ENCODE peak calls at places on chromosome 11, in four cellular contexts. G is upper lobe of left lung, V is heart right ventricle, Z is colonic mucosa. D is an unnamed sample.

GRCh38 chr11:101880208-101880607 is 34.6 kb upstream of the CEP126 start:
- DNase-seq in G (no peak), V (no peak), Z (no peak), D (no peak)

GRCh38 chr11:75014129-75014528 is 25.4 kb downstream of the NEU3 start:
- DNase-seq in G (no peak), V (peak), Z (no peak), D (no peak)

GRCh38 chr11:108002476-108002875 is 6.2 kb upstream of the CUL5 start:
- DNase-seq in G (no peak), V (no peak), Z (no peak), D (no peak)

GRCh38 chr11:73314121-73314948 is 6.3 kb downstream of the ARHGEF17 start:
- DNase-seq in G (peak), V (peak), Z (no peak), D (peak)

GRCh38 chr11:72589802-72590761 is 84.1 kb downstream of the PDE2A start:
- DNase-seq in G (peak), V (peak), Z (no peak), D (peak)

GRCh38 chr11:112928136-112928535 is 33.1 kb upstream of the NCAM1 start:
- DNase-seq in G (no peak), V (no peak), Z (no peak), D (no peak)

GRCh38 chr11:130448416-130449068 is at the start of gene ADAMTS15:
- DNase-seq in G (peak), V (peak), Z (peak), D (peak)

GRCh38 chr11:396511-396947 is 2.5 kb downstream of the PKP3 start:
- DNase-seq in G (no peak), V (no peak), Z (peak), D (peak)

GRCh38 chr11:92511522-92512203 is 287.0 kb downstream of the FAT3 start:
- DNase-seq in G (no peak), V (no peak), Z (no peak), D (no peak)

GRCh38 chr11:33987975-33988580 is 63.5 kb upstream of the CAPRIN1 start:
- DNase-seq in G (peak), V (peak), Z (peak), D (peak)

GRCh38 chr11:44755553-44756505 is 29.1 kb downstream of the TSPAN18 start:
- DNase-seq in G (no peak), V (no peak), Z (no peak), D (no peak)

GRCh38 chr11:131910491-131911387 is 540.3 kb downstream of the NTM start:
- DNase-seq in G (no peak), V (no peak), Z (no peak), D (no peak)

GRCh38 chr11:34481307-34481706 is 32.3 kb downstream of the ELF5 start:
- DNase-seq in G (no peak), V (no peak), Z (no peak), D (no peak)

GRCh38 chr11:130121430-130121978 is 38.1 kb upstream of the ST14 start:
- DNase-seq in G (no peak), V (no peak), Z (no peak), D (no peak)

GRCh38 chr11:12087075-12087775 is 23.2 kb upstream of the MICAL2 start:
- DNase-seq in G (peak), V (no peak), Z (peak), D (no peak)

GRCh38 chr11:64036081-64037026 is 623 bp downstream of the FLRT1 start:
- DNase-seq in G (no peak), V (peak), Z (no peak), D (no peak)

GRCh38 chr11:113114452-113115027 is 153.3 kb downstream of the NCAM1 start:
- DNase-seq in G (peak), V (peak), Z (peak), D (no peak)

GRCh38 chr11:31262761-31263160 is 106.8 kb downstream of the DCDC1 start:
- DNase-seq in G (no peak), V (no peak), Z (no peak), D (no peak)

GRCh38 chr11:12288212-12288933 is 89.0 kb upstream of the PARVA start:
- DNase-seq in G (peak), V (peak), Z (peak), D (peak)

GRCh38 chr11:10984250-10984649 is 126.4 kb upstream of the ZBED5 start:
- DNase-seq in G (no peak), V (no peak), Z (no peak), D (no peak)

GRCh38 chr11:32396991-32397390 is 38.3 kb downstream of the WT1 start:
- DNase-seq in G (no peak), V (no peak), Z (no peak), D (no peak)

GRCh38 chr11:101211407-101211975 is 81.9 kb upstream of the PGR start:
- DNase-seq in G (no peak), V (no peak), Z (no peak), D (no peak)

GRCh38 chr11:80144932-80145612 is 704.2 kb upstream of the TENM4 start:
- DNase-seq in G (no peak), V (no peak), Z (no peak), D (no peak)

GRCh38 chr11:33178443-33179154 is 17.3 kb upstream of the CSTF3 start:
- DNase-seq in G (no peak), V (no peak), Z (no peak), D (no peak)

GRCh38 chr11:128757235-128757711 is 63.4 kb downstream of the FLI1 start:
- DNase-seq in G (peak), V (peak), Z (peak), D (peak)

GRCh38 chr11:105398636-105399035 is 211.2 kb upstream of the GRIA4 start:
- DNase-seq in G (no peak), V (no peak), Z (no peak), D (no peak)

GRCh38 chr11:105823495-105824033 is 198.5 kb downstream of the MSANTD4 start:
- DNase-seq in G (no peak), V (no peak), Z (no peak), D (no peak)

GRCh38 chr11:76210920-76211851 is 4.9 kb upstream of the WNT11 start:
- DNase-seq in G (no peak), V (no peak), Z (peak), D (no peak)

GRCh38 chr11:113131036-113131775 is 170.0 kb downstream of the NCAM1 start:
- DNase-seq in G (no peak), V (no peak), Z (no peak), D (no peak)

GRCh38 chr11:134358853-134359490 is 27.2 kb downstream of the GLB1L2 start:
- DNase-seq in G (no peak), V (no peak), Z (no peak), D (no peak)

GRCh38 chr11:134361661-134362060 is 29.9 kb downstream of the GLB1L2 start:
- DNase-seq in G (no peak), V (no peak), Z (no peak), D (no peak)

GRCh38 chr11:134359646-134360045 is 27.9 kb downstream of the GLB1L2 start:
- DNase-seq in G (no peak), V (no peak), Z (no peak), D (no peak)

GRCh38 chr11:134361241-134361640 is 29.5 kb downstream of the GLB1L2 start:
- DNase-seq in G (no peak), V (no peak), Z (no peak), D (no peak)

DNA sequence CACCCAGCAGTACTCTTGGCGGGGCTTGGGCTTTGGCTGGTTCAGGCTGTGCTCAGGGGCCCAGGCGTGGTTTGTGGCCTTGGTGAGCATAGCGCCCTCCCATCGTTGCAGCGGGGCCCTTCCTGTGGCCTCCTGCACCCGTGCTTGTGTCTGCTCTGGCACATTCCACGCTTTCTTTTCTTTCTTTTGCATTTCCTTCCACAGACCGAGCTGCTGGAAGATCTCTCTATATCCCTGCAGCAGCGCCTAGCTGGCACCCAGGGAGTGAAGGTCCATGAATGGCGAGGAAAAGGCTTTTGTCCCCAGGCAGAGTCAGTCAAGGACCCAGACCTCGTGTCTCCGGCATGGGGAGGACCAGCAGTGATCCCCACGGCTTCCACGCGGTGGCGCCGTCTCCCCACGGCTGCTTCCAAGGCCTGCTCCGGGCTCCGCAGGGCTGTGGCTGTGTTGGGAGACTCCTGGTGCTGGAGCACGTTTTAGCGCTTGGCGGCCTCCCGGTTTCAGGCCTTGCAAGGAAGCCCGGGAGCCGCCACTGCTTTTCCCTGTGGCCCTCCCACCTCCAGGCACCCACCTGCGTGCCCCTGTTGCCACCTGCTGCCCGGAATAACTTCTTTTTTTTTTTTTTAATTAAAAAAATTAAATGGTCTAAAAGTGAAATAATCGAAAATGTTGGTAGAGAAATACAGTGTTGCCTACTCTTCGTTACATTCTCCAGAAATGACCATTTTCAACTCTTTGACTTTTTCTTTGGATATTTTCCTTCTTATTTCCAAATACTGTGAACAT is 28.5 kb downstream of the GLB1L2 start:
- DNase-seq in G (peak), V (peak), Z (peak), D (peak)
- TF ChIP-seq CTCF in G (peak), V (peak), Z (peak), D (peak)

DNA sequence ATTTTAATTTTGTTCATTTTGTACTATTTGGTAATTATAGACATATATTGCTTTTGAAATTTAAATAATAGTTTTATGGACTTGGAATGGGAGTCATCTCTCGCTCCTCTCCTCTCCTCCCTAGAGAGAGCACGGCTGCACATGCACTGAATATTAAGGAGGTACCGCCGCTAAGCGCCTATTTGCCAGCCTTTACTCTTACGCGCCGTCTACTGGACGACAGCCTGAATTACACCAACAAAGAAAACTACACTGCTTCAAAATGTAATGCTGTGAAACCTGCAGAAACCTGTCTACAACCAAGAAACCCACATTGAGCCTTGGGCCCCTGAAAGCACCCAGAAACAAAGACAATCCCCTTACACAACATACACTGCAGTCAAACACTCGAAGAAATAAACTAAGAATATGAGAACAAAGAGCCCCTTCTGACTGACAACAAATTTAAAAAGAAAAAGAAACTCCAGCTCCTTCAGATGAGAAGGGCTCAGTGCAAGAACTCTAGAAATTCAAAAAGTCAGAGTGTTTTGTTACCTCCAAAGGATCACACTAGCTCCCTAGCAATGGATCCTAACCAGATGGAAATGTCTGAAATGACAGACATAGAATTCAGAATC is 737.2 kb downstream of the LRRC4C start:
- DNase-seq in G (no peak), V (no peak), Z (no peak), D (peak)
- TF ChIP-seq CTCF in G (peak), V (peak), Z (no peak), D (peak)

GRCh38 chr11:62494246-62494645 is 52.4 kb downstream of the AHNAK start:
- DNase-seq in G (no peak), V (no peak), Z (no peak), D (no peak)

GRCh38 chr11:62498492-62499286 is 47.9 kb downstream of the AHNAK start:
- DNase-seq in G (no peak), V (no peak), Z (no peak), D (no peak)

GRCh38 chr11:62496676-62497075 is 49.9 kb downstream of the AHNAK start:
- DNase-seq in G (no peak), V (no peak), Z (no peak), D (no peak)

GRCh38 chr11:62500066-62501035 is 46.3 kb downstream of the AHNAK start:
- DNase-seq in G (peak), V (no peak), Z (peak), D (no peak)

GRCh38 chr11:62497132-62497915 is 49.3 kb downstream of the AHNAK start:
- DNase-seq in G (peak), V (no peak), Z (peak), D (no peak)
- TF ChIP-seq CTCF in G (peak), V (peak), Z (peak), D (peak)

GRCh38 chr11:121309688-121310087 is 17.1 kb downstream of the SC5D start:
- DNase-seq in G (no peak), V (no peak), Z (no peak), D (peak)

GRCh38 chr11:121300313-121300971 is 7.9 kb downstream of the SC5D start:
- DNase-seq in G (peak), V (peak), Z (no peak), D (no peak)

GRCh38 chr11:121300972-121301699 is 8.6 kb downstream of the SC5D start:
- DNase-seq in G (no peak), V (no peak), Z (no peak), D (no peak)

GRCh38 chr11:121299417-121299816 is 6.8 kb downstream of the SC5D start:
- DNase-seq in G (no peak), V (no peak), Z (no peak), D (no peak)

DNA sequence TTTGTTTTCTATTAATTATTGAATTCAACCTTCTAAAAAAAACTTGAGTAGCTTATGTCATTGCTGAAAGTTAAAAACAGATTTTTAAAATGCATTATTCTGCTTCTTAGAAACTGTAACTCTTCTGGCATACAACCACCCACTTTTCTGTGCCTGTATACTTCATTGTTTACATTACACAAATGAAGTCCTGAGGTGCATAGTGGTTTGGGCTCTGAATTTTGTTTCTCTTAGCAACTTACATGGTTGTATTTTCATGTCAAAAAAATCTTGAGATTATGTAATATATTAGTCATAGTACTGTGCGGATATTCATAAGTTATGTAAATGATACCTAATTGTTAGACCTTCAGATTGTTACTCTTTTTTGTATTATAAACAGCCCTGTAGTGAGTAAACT is 12.2 kb downstream of the SC5D start:
- DNase-seq in G (no peak), V (no peak), Z (no peak), D (no peak)
- TF ChIP-seq CTCF in G (no peak), V (no peak), Z (no peak), D (no peak)

DNA sequence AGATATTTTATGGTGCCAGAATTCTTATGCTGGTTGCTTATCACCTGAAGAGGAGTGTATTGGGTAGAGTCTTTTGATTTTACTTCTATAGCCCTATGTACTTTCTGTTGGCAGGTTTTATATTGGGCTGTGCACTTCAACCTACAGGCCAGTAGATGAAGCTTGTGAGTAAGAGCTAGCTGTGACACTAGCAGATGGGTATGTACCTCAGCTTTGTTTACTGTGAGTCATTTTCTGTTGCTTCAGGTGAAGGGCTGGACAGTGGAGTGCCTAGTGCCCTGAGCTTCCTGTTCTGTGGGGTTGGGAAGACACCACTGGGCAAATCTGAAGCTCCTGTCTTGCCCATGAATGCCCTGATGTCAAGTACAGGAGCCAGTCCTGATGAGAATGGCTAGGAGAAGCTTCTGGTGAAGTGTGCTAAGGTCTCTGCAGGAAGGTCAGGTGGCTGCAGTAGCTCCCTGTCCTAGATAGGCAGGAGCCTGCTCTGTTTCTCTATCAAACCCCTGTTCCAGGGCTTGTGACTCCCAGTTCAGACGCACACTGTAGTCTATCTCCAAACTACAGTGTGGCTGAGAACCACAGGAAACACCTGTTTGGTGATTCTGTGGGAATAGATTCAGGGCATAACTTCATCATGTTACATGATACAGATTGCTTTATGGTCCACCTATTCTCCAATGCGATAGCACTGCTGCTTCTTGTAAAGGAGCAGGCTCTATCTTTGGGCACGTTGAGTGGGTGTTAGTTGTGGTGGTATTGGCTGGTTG is 755.7 kb downstream of the KCNA4 start:
- DNase-seq in G (no peak), V (no peak), Z (no peak), D (no peak)
- TF ChIP-seq CTCF in G (no peak), V (no peak), Z (no peak), D (no peak)

GRCh38 chr11:70761094-70761905 is 363.0 kb downstream of the CTTN start:
- DNase-seq in G (no peak), V (no peak), Z (no peak), D (no peak)
- TF ChIP-seq CTCF in G (no peak), V (no peak), Z (no peak), D (no peak)

D was measured in GM13977.